ENCODE peak calls at places on chromosomes 12 and 14, in seven cellular contexts. One of them, this sample, is unnamed.

GRCh38 chr14:21617614-21618013 is 17.1 kb downstream of the OR10G2 start:
- DNase-seq in heart right ventricle: no peak
- DNase-seq in prostate gland: no peak
- DNase-seq in type B pancreatic cell: no peak
- DNase-seq in hepatocyte: no peak
- DNase-seq in tibial nerve: no peak
- DNase-seq in GM12865: no peak
- DNase-seq in this sample: no peak

GRCh38 chr12:13101854-13102375 is 1.6 kb downstream of the GSG1 start:
- DNase-seq in heart right ventricle: no peak
- DNase-seq in prostate gland: peak
- DNase-seq in type B pancreatic cell: no peak
- DNase-seq in hepatocyte: peak
- DNase-seq in tibial nerve: no peak
- DNase-seq in GM12865: no peak
- DNase-seq in this sample: no peak

GRCh38 chr12:131087991-131088700 is 134.4 kb downstream of the ADGRD1 start:
- DNase-seq in heart right ventricle: no peak
- DNase-seq in prostate gland: no peak
- DNase-seq in type B pancreatic cell: peak
- DNase-seq in hepatocyte: no peak
- DNase-seq in tibial nerve: no peak
- DNase-seq in GM12865: no peak
- DNase-seq in this sample: no peak

GRCh38 chr12:132588319-132588718 is 22.1 kb downstream of the LRCOL1 start:
- DNase-seq in heart right ventricle: no peak
- DNase-seq in prostate gland: no peak
- DNase-seq in type B pancreatic cell: no peak
- DNase-seq in hepatocyte: no peak
- DNase-seq in tibial nerve: no peak
- DNase-seq in GM12865: no peak
- DNase-seq in this sample: no peak

GRCh38 chr12:106461730-106462129 is 104.2 kb downstream of the POLR3B start:
- DNase-seq in heart right ventricle: peak
- DNase-seq in prostate gland: no peak
- DNase-seq in type B pancreatic cell: no peak
- DNase-seq in hepatocyte: no peak
- DNase-seq in tibial nerve: no peak
- DNase-seq in GM12865: no peak
- DNase-seq in this sample: no peak

GRCh38 chr14:60647081-60647836 is 2.0 kb downstream of the SIX1 start:
- DNase-seq in heart right ventricle: no peak
- DNase-seq in prostate gland: peak
- DNase-seq in type B pancreatic cell: no peak
- DNase-seq in hepatocyte: peak
- DNase-seq in tibial nerve: no peak
- DNase-seq in GM12865: no peak
- DNase-seq in this sample: no peak

GRCh38 chr14:95289323-95290010 is 30.2 kb downstream of the CLMN start:
- DNase-seq in heart right ventricle: no peak
- DNase-seq in prostate gland: no peak
- DNase-seq in type B pancreatic cell: peak
- DNase-seq in hepatocyte: no peak
- DNase-seq in tibial nerve: no peak
- DNase-seq in GM12865: no peak
- DNase-seq in this sample: no peak

GRCh38 chr12:128551266-128552025 is 272.3 kb downstream of the SLC15A4 start:
- DNase-seq in heart right ventricle: no peak
- DNase-seq in prostate gland: no peak
- DNase-seq in type B pancreatic cell: no peak
- DNase-seq in hepatocyte: no peak
- DNase-seq in tibial nerve: no peak
- DNase-seq in GM12865: no peak
- DNase-seq in this sample: no peak

GRCh38 chr12:77152623-77153193 is 87.3 kb upstream of the E2F7 start:
- DNase-seq in heart right ventricle: no peak
- DNase-seq in prostate gland: no peak
- DNase-seq in type B pancreatic cell: no peak
- DNase-seq in hepatocyte: peak
- DNase-seq in tibial nerve: peak
- DNase-seq in GM12865: no peak
- DNase-seq in this sample: no peak

GRCh38 chr12:90519285-90519684 is 435.7 kb downstream of the CCER1 start:
- DNase-seq in heart right ventricle: no peak
- DNase-seq in prostate gland: no peak
- DNase-seq in type B pancreatic cell: no peak
- DNase-seq in hepatocyte: no peak
- DNase-seq in tibial nerve: no peak
- DNase-seq in GM12865: no peak
- DNase-seq in this sample: no peak

GRCh38 chr12:53939141-53940108 is 794 bp downstream of the HOXC13 start:
- DNase-seq in heart right ventricle: no peak
- DNase-seq in prostate gland: peak
- DNase-seq in type B pancreatic cell: peak
- DNase-seq in hepatocyte: peak
- DNase-seq in tibial nerve: no peak
- DNase-seq in GM12865: no peak
- DNase-seq in this sample: peak

GRCh38 chr14:54672181-54672580 is 105.3 kb downstream of the SAMD4A start:
- DNase-seq in heart right ventricle: no peak
- DNase-seq in prostate gland: no peak
- DNase-seq in type B pancreatic cell: no peak
- DNase-seq in hepatocyte: no peak
- DNase-seq in tibial nerve: no peak
- DNase-seq in GM12865: no peak
- DNase-seq in this sample: no peak

GRCh38 chr14:99241314-99242035 is 30.5 kb downstream of the BCL11B start:
- DNase-seq in heart right ventricle: no peak
- DNase-seq in prostate gland: peak
- DNase-seq in type B pancreatic cell: no peak
- DNase-seq in hepatocyte: no peak
- DNase-seq in tibial nerve: no peak
- DNase-seq in GM12865: no peak
- DNase-seq in this sample: no peak

DNA sequence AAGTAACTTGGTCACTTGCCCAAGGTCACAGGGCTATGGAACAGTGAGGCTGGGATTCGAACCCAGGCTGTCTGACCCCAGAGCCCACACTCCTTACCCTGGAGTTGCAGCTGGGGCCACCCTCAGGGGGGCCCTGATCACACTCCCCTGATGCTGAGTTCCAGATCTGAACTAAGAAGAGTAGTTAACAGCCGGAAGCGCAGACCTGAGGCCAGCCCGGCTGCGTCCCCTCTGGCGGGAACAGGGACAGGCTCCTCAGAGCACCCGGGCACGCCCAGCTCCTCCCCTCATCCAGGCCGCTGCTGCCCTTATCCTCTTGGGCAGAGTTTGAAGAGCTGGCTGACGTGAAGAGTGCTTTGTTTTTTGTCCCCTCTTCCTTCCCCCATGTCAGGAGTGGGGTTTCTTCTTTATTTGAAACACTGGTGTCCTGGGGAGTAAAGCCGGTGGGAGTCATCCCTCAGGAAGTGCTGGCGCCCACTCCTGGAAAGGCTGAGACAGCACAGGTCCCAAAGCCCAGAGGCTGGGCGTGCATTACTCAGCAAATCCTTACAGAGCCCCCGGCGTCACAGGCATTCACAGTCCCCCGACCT is 8.7 kb downstream of the PHB2 start:
- DNase-seq in heart right ventricle: peak
- DNase-seq in prostate gland: peak
- DNase-seq in type B pancreatic cell: no peak
- DNase-seq in hepatocyte: peak
- DNase-seq in tibial nerve: no peak
- DNase-seq in GM12865: peak
- DNase-seq in this sample: no peak
- TF ChIP-seq CTCF in heart right ventricle: peak
- TF ChIP-seq CTCF in prostate gland: no peak
- TF ChIP-seq CTCF in type B pancreatic cell: peak
- TF ChIP-seq CTCF in hepatocyte: peak
- TF ChIP-seq CTCF in tibial nerve: peak
- TF ChIP-seq CTCF in GM12865: peak
- TF ChIP-seq CTCF in this sample: peak

GRCh38 chr12:20801035-20801434 is 9.5 kb upstream of the SLCO1B3 start:
- DNase-seq in heart right ventricle: no peak
- DNase-seq in prostate gland: no peak
- DNase-seq in type B pancreatic cell: no peak
- DNase-seq in hepatocyte: no peak
- DNase-seq in tibial nerve: no peak
- DNase-seq in GM12865: no peak
- DNase-seq in this sample: no peak

GRCh38 chr12:20792971-20793370 is 17.5 kb upstream of the SLCO1B3 start:
- DNase-seq in heart right ventricle: no peak
- DNase-seq in prostate gland: no peak
- DNase-seq in type B pancreatic cell: no peak
- DNase-seq in hepatocyte: no peak
- DNase-seq in tibial nerve: no peak
- DNase-seq in GM12865: no peak
- DNase-seq in this sample: no peak

GRCh38 chr12:20800160-20800559 is 10.3 kb upstream of the SLCO1B3 start:
- DNase-seq in heart right ventricle: no peak
- DNase-seq in prostate gland: no peak
- DNase-seq in type B pancreatic cell: no peak
- DNase-seq in hepatocyte: no peak
- DNase-seq in tibial nerve: no peak
- DNase-seq in GM12865: peak
- DNase-seq in this sample: no peak

GRCh38 chr12:20798561-20798960 is 11.9 kb upstream of the SLCO1B3 start:
- DNase-seq in heart right ventricle: no peak
- DNase-seq in prostate gland: peak
- DNase-seq in type B pancreatic cell: no peak
- DNase-seq in hepatocyte: peak
- DNase-seq in tibial nerve: peak
- DNase-seq in GM12865: peak
- DNase-seq in this sample: no peak
- TF ChIP-seq CTCF in heart right ventricle: peak
- TF ChIP-seq CTCF in prostate gland: peak
- TF ChIP-seq CTCF in type B pancreatic cell: peak
- TF ChIP-seq CTCF in hepatocyte: peak
- TF ChIP-seq CTCF in tibial nerve: peak
- TF ChIP-seq CTCF in GM12865: no peak
- TF ChIP-seq CTCF in this sample: peak

GRCh38 chr12:9103050-9103854 is 12.5 kb downstream of the A2M start:
- DNase-seq in heart right ventricle: no peak
- DNase-seq in prostate gland: no peak
- DNase-seq in type B pancreatic cell: no peak
- DNase-seq in hepatocyte: no peak
- DNase-seq in tibial nerve: no peak
- DNase-seq in GM12865: peak
- DNase-seq in this sample: no peak
- TF ChIP-seq CTCF in heart right ventricle: no peak
- TF ChIP-seq CTCF in prostate gland: no peak
- TF ChIP-seq CTCF in type B pancreatic cell: no peak
- TF ChIP-seq CTCF in hepatocyte: no peak
- TF ChIP-seq CTCF in tibial nerve: no peak
- TF ChIP-seq CTCF in GM12865: no peak
- TF ChIP-seq CTCF in this sample: no peak

GRCh38 chr12:55862286-55862685 is 19.6 kb upstream of the MMP19 start:
- DNase-seq in heart right ventricle: no peak
- DNase-seq in prostate gland: no peak
- DNase-seq in type B pancreatic cell: no peak
- DNase-seq in hepatocyte: no peak
- DNase-seq in tibial nerve: no peak
- DNase-seq in GM12865: no peak
- DNase-seq in this sample: no peak

GRCh38 chr12:55865327-55865726 is 22.6 kb upstream of the MMP19 start:
- DNase-seq in heart right ventricle: no peak
- DNase-seq in prostate gland: no peak
- DNase-seq in type B pancreatic cell: no peak
- DNase-seq in hepatocyte: no peak
- DNase-seq in tibial nerve: no peak
- DNase-seq in GM12865: no peak
- DNase-seq in this sample: no peak

GRCh38 chr12:55861396-55861795 is 18.7 kb upstream of the MMP19 start:
- DNase-seq in heart right ventricle: no peak
- DNase-seq in prostate gland: no peak
- DNase-seq in type B pancreatic cell: no peak
- DNase-seq in hepatocyte: no peak
- DNase-seq in tibial nerve: no peak
- DNase-seq in GM12865: no peak
- DNase-seq in this sample: no peak

GRCh38 chr12:55861871-55862270 is 19.1 kb upstream of the MMP19 start:
- DNase-seq in heart right ventricle: no peak
- DNase-seq in prostate gland: no peak
- DNase-seq in type B pancreatic cell: no peak
- DNase-seq in hepatocyte: no peak
- DNase-seq in tibial nerve: no peak
- DNase-seq in GM12865: no peak
- DNase-seq in this sample: no peak
- TF ChIP-seq CTCF in heart right ventricle: no peak
- TF ChIP-seq CTCF in prostate gland: no peak
- TF ChIP-seq CTCF in type B pancreatic cell: no peak
- TF ChIP-seq CTCF in hepatocyte: no peak
- TF ChIP-seq CTCF in tibial nerve: no peak
- TF ChIP-seq CTCF in GM12865: no peak
- TF ChIP-seq CTCF in this sample: no peak

DNA sequence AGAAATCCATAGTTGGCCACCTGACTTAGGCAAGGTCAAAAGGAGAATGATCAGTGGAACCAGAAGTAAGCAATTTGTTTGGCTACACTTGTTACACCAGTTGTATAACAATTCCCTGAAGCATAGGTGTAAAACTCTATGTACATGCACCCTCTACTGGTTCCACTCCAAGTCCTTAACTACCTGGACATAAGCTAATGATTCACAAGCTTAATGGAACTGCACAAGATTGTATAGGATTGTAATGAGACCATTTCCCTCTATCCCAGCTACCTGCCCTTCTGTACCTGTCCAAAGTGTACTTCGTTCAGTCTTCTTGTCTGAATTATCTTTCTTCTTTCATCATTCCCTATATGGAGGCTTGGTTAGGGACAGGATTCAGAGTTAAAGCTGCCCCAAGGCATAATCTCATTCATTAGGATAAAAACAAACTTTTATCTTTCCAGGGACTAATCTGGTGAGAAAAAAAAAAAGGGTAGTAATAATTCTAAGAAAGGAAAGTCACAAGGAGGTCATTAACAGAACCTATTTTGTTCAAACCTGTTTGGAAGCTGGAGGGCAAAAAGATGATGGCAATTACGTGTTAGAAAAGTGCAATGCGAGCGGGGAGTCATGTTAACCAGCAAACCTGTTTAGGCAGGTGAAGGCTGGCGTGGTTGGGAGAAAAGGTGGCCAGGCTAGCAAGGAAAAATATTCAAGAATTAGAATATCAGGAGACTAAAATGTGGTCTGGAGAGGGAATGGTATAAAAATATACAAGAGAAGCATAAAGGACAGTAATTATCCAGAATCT is 2.8 kb upstream of the TMEM52B start:
- DNase-seq in heart right ventricle: no peak
- DNase-seq in prostate gland: peak
- DNase-seq in type B pancreatic cell: no peak
- DNase-seq in hepatocyte: peak
- DNase-seq in tibial nerve: no peak
- DNase-seq in GM12865: no peak
- DNase-seq in this sample: no peak
- TF ChIP-seq CTCF in heart right ventricle: no peak
- TF ChIP-seq CTCF in prostate gland: no peak
- TF ChIP-seq CTCF in type B pancreatic cell: no peak
- TF ChIP-seq CTCF in hepatocyte: no peak
- TF ChIP-seq CTCF in tibial nerve: no peak
- TF ChIP-seq CTCF in GM12865: no peak
- TF ChIP-seq CTCF in this sample: no peak

This sample was measured in AG09309.